ENCODE peak calls at places on chromosomes 4 and X, in eight cellular contexts. One of them, this sample, is unnamed.

GRCh38 chrX:418927-419729 is 32.4 kb upstream of the PPP2R3B start:
- DNase-seq in islet precursor cell: no peak
- DNase-seq in neural progenitor cell: no peak
- DNase-seq in SW480: no peak
- DNase-seq in nucleus accumbens: no peak
- DNase-seq in stimulated activated CD4-positive, alpha-beta T cell treated with anti-CD3 and anti-CD28 coated beads, Interleukin-12 subunit alpha, Interleukin-12 subunit beta, amount 100 ng/mL, for 24 hours: no peak
- DNase-seq in fibroblast of lung: no peak
- DNase-seq in mucosa of descending colon: no peak
- DNase-seq in this sample: no peak

GRCh38 chr4:47013373-47013772 is 18.0 kb upstream of the GABRB1 start:
- DNase-seq in nucleus accumbens: no peak
- DNase-seq in neural progenitor cell: no peak
- DNase-seq in stimulated activated CD4-positive, alpha-beta T cell treated with anti-CD3 and anti-CD28 coated beads, Interleukin-12 subunit alpha, Interleukin-12 subunit beta, amount 100 ng/mL, for 24 hours: no peak
- DNase-seq in mucosa of descending colon: no peak
- DNase-seq in SW480: no peak
- DNase-seq in islet precursor cell: no peak
- DNase-seq in fibroblast of lung: no peak
- DNase-seq in this sample: no peak

GRCh38 chr4:5678977-5679376 is 29.4 kb downstream of the EVC2 start:
- DNase-seq in nucleus accumbens: no peak
- DNase-seq in islet precursor cell: no peak
- DNase-seq in stimulated activated CD4-positive, alpha-beta T cell treated with anti-CD3 and anti-CD28 coated beads, Interleukin-12 subunit alpha, Interleukin-12 subunit beta, amount 100 ng/mL, for 24 hours: no peak
- DNase-seq in neural progenitor cell: no peak
- DNase-seq in mucosa of descending colon: no peak
- DNase-seq in SW480: no peak
- DNase-seq in fibroblast of lung: peak; percentile 27
- DNase-seq in this sample: no peak

GRCh38 chr4:24836843-24837242 is 41.5 kb downstream of the SOD3 start:
- DNase-seq in mucosa of descending colon: no peak
- DNase-seq in nucleus accumbens: no peak
- DNase-seq in SW480: no peak
- DNase-seq in islet precursor cell: no peak
- DNase-seq in stimulated activated CD4-positive, alpha-beta T cell treated with anti-CD3 and anti-CD28 coated beads, Interleukin-12 subunit alpha, Interleukin-12 subunit beta, amount 100 ng/mL, for 24 hours: no peak
- DNase-seq in fibroblast of lung: no peak
- DNase-seq in neural progenitor cell: no peak
- DNase-seq in this sample: no peak

GRCh38 chr4:8533274-8533865 is 46.8 kb upstream of the GPR78 start:
- DNase-seq in fibroblast of lung: no peak
- DNase-seq in SW480: no peak
- DNase-seq in mucosa of descending colon: peak; percentile 14
- DNase-seq in neural progenitor cell: no peak
- DNase-seq in nucleus accumbens: no peak
- DNase-seq in stimulated activated CD4-positive, alpha-beta T cell treated with anti-CD3 and anti-CD28 coated beads, Interleukin-12 subunit alpha, Interleukin-12 subunit beta, amount 100 ng/mL, for 24 hours: no peak
- DNase-seq in islet precursor cell: no peak
- DNase-seq in this sample: no peak

GRCh38 chrX:104988038-104988437 is 232.5 kb downstream of the TEX13A start:
- DNase-seq in SW480: no peak
- DNase-seq in nucleus accumbens: no peak
- DNase-seq in neural progenitor cell: no peak
- DNase-seq in stimulated activated CD4-positive, alpha-beta T cell treated with anti-CD3 and anti-CD28 coated beads, Interleukin-12 subunit alpha, Interleukin-12 subunit beta, amount 100 ng/mL, for 24 hours: no peak
- DNase-seq in fibroblast of lung: peak; percentile 2
- DNase-seq in mucosa of descending colon: no peak
- DNase-seq in islet precursor cell: no peak
- DNase-seq in this sample: no peak

GRCh38 chr4:148749403-148749802 is 307.2 kb upstream of the NR3C2 start:
- DNase-seq in neural progenitor cell: no peak
- DNase-seq in SW480: no peak
- DNase-seq in fibroblast of lung: no peak
- DNase-seq in islet precursor cell: peak; percentile 55
- DNase-seq in nucleus accumbens: no peak
- DNase-seq in stimulated activated CD4-positive, alpha-beta T cell treated with anti-CD3 and anti-CD28 coated beads, Interleukin-12 subunit alpha, Interleukin-12 subunit beta, amount 100 ng/mL, for 24 hours: no peak
- DNase-seq in mucosa of descending colon: no peak
- DNase-seq in this sample: no peak

GRCh38 chrX:82029571-82030218 is 827.8 kb downstream of the SH3BGRL start:
- DNase-seq in SW480: no peak
- DNase-seq in neural progenitor cell: no peak
- DNase-seq in stimulated activated CD4-positive, alpha-beta T cell treated with anti-CD3 and anti-CD28 coated beads, Interleukin-12 subunit alpha, Interleukin-12 subunit beta, amount 100 ng/mL, for 24 hours: no peak
- DNase-seq in islet precursor cell: no peak
- DNase-seq in fibroblast of lung: no peak
- DNase-seq in mucosa of descending colon: no peak
- DNase-seq in nucleus accumbens: no peak
- DNase-seq in this sample: no peak

GRCh38 chrX:151977009-151977408 is 2.5 kb upstream of the GABRE start:
- DNase-seq in nucleus accumbens: no peak
- DNase-seq in fibroblast of lung: no peak
- DNase-seq in islet precursor cell: peak; percentile 38
- DNase-seq in SW480: no peak
- DNase-seq in mucosa of descending colon: no peak
- DNase-seq in neural progenitor cell: no peak
- DNase-seq in stimulated activated CD4-positive, alpha-beta T cell treated with anti-CD3 and anti-CD28 coated beads, Interleukin-12 subunit alpha, Interleukin-12 subunit beta, amount 100 ng/mL, for 24 hours: no peak
- DNase-seq in this sample: no peak